ENCODE peak calls at places on chromosomes 3 and 15, in four cellular contexts. A is fibroblast of mammary gland, E is HFF-Myc, P is spleen. D is an unnamed sample.

GRCh38 chr3:48830660-48831190 is 16.9 kb downstream of the PRKAR2A start:
- DNase-seq in A (no peak), E (no peak), P (no peak), D (no peak)

GRCh38 chr15:23645379-23646164 is 2.1 kb downstream of the MAGEL2 start:
- DNase-seq in A (no peak), E (no peak), P (no peak), D (no peak)

GRCh38 chr15:48601095-48601494 is 44.4 kb downstream of the FBN1 start:
- DNase-seq in A (no peak), E (no peak), P (no peak), D (no peak)

GRCh38 chr15:90716317-90716975 is 700 bp upstream of the BLM start:
- DNase-seq in A (peak), E (no peak), P (no peak), D (no peak)

GRCh38 chr15:69881310-69881660 is 216.4 kb downstream of the TLE3 start:
- DNase-seq in A (no peak), E (no peak), P (no peak), D (no peak)

GRCh38 chr3:66500575-66501482 is at the start of gene LRIG1:
- DNase-seq in A (peak), E (peak), P (peak), D (peak)

GRCh38 chr15:43749690-43750345 is 3.6 kb downstream of the PDIA3 start:
- DNase-seq in A (peak), E (no peak), P (peak), D (no peak)

GRCh38 chr15:40925495-40925862 is 3.7 kb upstream of the DLL4 start:
- DNase-seq in A (no peak), E (no peak), P (no peak), D (no peak)

GRCh38 chr15:67359431-67360082 is 105.0 kb downstream of the IQCH start:
- DNase-seq in A (no peak), E (no peak), P (no peak), D (no peak)

GRCh38 chr3:39144095-39144747 is 9.2 kb downstream of the CSRNP1 start:
- DNase-seq in A (no peak), E (no peak), P (no peak), D (no peak)

GRCh38 chr3:125220681-125221429 is 8.3 kb upstream of the SLC12A8 start:
- DNase-seq in A (peak), E (no peak), P (no peak), D (no peak)

GRCh38 chr15:30043211-30043655 is 39.5 kb upstream of the GOLGA8J start:
- DNase-seq in A (peak), E (no peak), P (no peak), D (no peak)

GRCh38 chr3:185744997-185745843 is 79.6 kb downstream of the IGF2BP2 start:
- DNase-seq in A (peak), E (no peak), P (no peak), D (peak)

GRCh38 chr15:69627548-69628158 is 175.0 kb downstream of the RPLP1 start:
- DNase-seq in A (no peak), E (no peak), P (no peak), D (no peak)

GRCh38 chr3:128052831-128053419 is 688 bp downstream of the SEC61A1 start:
- DNase-seq in A (peak), E (no peak), P (no peak), D (no peak)

GRCh38 chr3:53075743-53076140 is 29.9 kb upstream of the SFMBT1 start:
- DNase-seq in A (no peak), E (no peak), P (peak), D (no peak)

GRCh38 chr3:77321646-77322045 is 281.7 kb downstream of the ROBO2 start:
- DNase-seq in A (no peak), E (no peak), P (no peak), D (no peak)

GRCh38 chr3:194760740-194761139 is 75.1 kb downstream of the FAM43A start:
- DNase-seq in A (peak), E (no peak), P (no peak), D (no peak)

GRCh38 chr3:67458406-67458805 is 196.0 kb downstream of the SUCLG2 start:
- DNase-seq in A (peak), E (peak), P (no peak), D (no peak)

GRCh38 chr3:127690823-127691452 is 18.2 kb downstream of the ABTB1 start:
- DNase-seq in A (peak), E (no peak), P (peak), D (no peak)

GRCh38 chr3:129651316-129652202 is 45.1 kb upstream of the PLXND1 start:
- DNase-seq in A (peak), E (peak), P (no peak), D (peak)

GRCh38 chr3:182914341-182914740 is 66.0 kb downstream of the DCUN1D1 start:
- DNase-seq in A (no peak), E (no peak), P (no peak), D (peak)

GRCh38 chr3:187750041-187750512 is 4.8 kb upstream of the BCL6 start:
- DNase-seq in A (no peak), E (no peak), P (no peak), D (no peak)
- H3K4me3 ChIP-seq in A (no peak), E (no peak), P (peak), D (no peak)

GRCh38 chr3:116864627-116864927 is 155.0 kb downstream of the TUSC7 start:
- DNase-seq in A (no peak), E (no peak), P (no peak), D (no peak)
- TF ChIP-seq CTCF in A (no peak), E (no peak), P (no peak), D (no peak)

DNA sequence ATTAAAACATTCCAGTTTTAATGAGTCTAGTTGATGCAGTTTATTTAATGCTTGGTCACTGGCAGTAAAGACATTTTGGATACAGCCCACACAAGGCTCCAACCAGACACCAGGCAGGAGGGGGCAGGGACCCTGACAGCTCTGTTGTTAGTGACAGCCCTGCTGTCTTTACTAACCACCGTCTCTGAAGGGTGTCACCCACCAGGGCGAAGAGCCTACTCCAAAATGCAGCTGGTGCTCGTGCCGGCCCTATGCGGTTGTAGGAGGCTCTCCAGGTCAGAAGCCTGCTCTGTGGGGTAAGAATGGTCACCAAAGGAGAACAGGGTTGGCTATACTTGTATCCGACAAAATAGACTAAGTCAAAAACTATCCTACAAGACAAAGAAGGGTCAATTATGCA is 132.2 kb downstream of the ATP10A start:
- DNase-seq in A (no peak), E (no peak), P (peak), D (no peak)
- H3K4me3 ChIP-seq in A (no peak), E (no peak), P (no peak), D (no peak)

DNA sequence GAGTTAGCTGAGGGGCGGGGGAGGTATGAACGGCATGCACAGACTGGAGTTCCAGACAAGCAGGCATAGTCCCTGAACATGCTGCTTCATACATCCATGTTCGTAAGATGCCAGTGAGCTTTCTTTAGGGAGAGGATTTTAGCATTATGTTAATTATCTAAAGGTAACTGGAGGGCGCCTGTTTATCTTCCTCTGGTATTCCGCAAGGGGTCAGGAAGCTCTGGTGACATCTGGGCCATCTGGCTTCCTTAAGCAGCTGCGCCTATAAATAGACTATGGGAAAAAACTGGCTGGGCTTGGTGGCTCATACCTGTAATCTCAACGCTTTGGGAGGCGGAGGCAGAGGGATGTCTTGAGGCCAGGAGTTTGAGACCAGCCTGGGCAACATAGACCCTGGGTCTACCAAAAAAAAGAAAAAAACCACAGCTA is 1.5 kb upstream of the FBXO22 start:
- DNase-seq in A (no peak), E (no peak), P (no peak), D (no peak)
- TF ChIP-seq CTCF in A (no peak), E (no peak), P (no peak), D (no peak)